ENCODE peak calls at places on chromosomes 2 and 18, in five cellular contexts. One of them, this sample, is unnamed.

GRCh38 chr18:31497711-31498449 is at the start of gene DSG2:
- DNase-seq in K562: peak; percentile 83
- DNase-seq in foreskin fibroblast: peak; percentile 1
- DNase-seq in esophagus muscularis mucosa: no peak
- DNase-seq in transverse colon: peak; percentile 92
- DNase-seq in this sample: no peak

GRCh38 chr18:42072407-42072806 is 117.4 kb downstream of the PIK3C3 start:
- DNase-seq in K562: peak; percentile 3
- DNase-seq in foreskin fibroblast: no peak
- DNase-seq in esophagus muscularis mucosa: no peak
- DNase-seq in transverse colon: no peak
- DNase-seq in this sample: no peak

GRCh38 chr2:26169681-26170414 is 3.0 kb upstream of the GAREM2 start:
- DNase-seq in K562: no peak
- DNase-seq in foreskin fibroblast: no peak
- DNase-seq in esophagus muscularis mucosa: no peak
- DNase-seq in transverse colon: no peak
- DNase-seq in this sample: no peak

GRCh38 chr2:122179492-122180070 is 424.1 kb downstream of the TSN start:
- DNase-seq in K562: no peak
- DNase-seq in foreskin fibroblast: no peak
- DNase-seq in esophagus muscularis mucosa: no peak
- DNase-seq in transverse colon: no peak
- DNase-seq in this sample: no peak

GRCh38 chr2:80454628-80455027 is 150.1 kb upstream of the LRRTM1 start:
- DNase-seq in K562: no peak
- DNase-seq in foreskin fibroblast: no peak
- DNase-seq in esophagus muscularis mucosa: no peak
- DNase-seq in transverse colon: no peak
- DNase-seq in this sample: no peak

GRCh38 chr18:62088146-62088545 is 98.7 kb downstream of the PIGN start:
- DNase-seq in K562: no peak
- DNase-seq in foreskin fibroblast: peak; percentile 6
- DNase-seq in esophagus muscularis mucosa: no peak
- DNase-seq in transverse colon: no peak
- DNase-seq in this sample: no peak

GRCh38 chr18:21735452-21736015 is 5.1 kb upstream of the MIB1 start:
- DNase-seq in K562: peak; percentile 95
- DNase-seq in foreskin fibroblast: peak; percentile 44
- DNase-seq in esophagus muscularis mucosa: no peak
- DNase-seq in transverse colon: peak; percentile 85
- DNase-seq in this sample: no peak

GRCh38 chr2:202113571-202114142 is 40.6 kb downstream of the KIAA2012 start:
- DNase-seq in K562: no peak
- DNase-seq in foreskin fibroblast: peak; percentile 44
- DNase-seq in esophagus muscularis mucosa: no peak
- DNase-seq in transverse colon: no peak
- DNase-seq in this sample: no peak

GRCh38 chr2:102848366-102848839 is 86.6 kb downstream of the TMEM182 start:
- DNase-seq in K562: peak; percentile 23
- DNase-seq in foreskin fibroblast: no peak
- DNase-seq in esophagus muscularis mucosa: no peak
- DNase-seq in transverse colon: peak; percentile 67
- DNase-seq in this sample: no peak

GRCh38 chr2:100747551-100747950 is 72.4 kb upstream of the NPAS2 start:
- DNase-seq in K562: no peak
- DNase-seq in foreskin fibroblast: peak; percentile 62
- DNase-seq in esophagus muscularis mucosa: no peak
- DNase-seq in transverse colon: no peak
- DNase-seq in this sample: no peak

GRCh38 chr18:30675905-30676620 is 366.5 kb downstream of the DSC3 start:
- DNase-seq in K562: peak; percentile 93
- DNase-seq in foreskin fibroblast: no peak
- DNase-seq in esophagus muscularis mucosa: no peak
- DNase-seq in transverse colon: no peak
- DNase-seq in this sample: no peak

GRCh38 chr2:203870481-203870880 is 2.9 kb downstream of the CTLA4 start:
- DNase-seq in K562: no peak
- DNase-seq in foreskin fibroblast: no peak
- DNase-seq in esophagus muscularis mucosa: peak; percentile 66
- DNase-seq in transverse colon: no peak
- DNase-seq in this sample: no peak

GRCh38 chr2:203869610-203870042 is 2.1 kb downstream of the CTLA4 start:
- DNase-seq in K562: no peak
- DNase-seq in foreskin fibroblast: no peak
- DNase-seq in esophagus muscularis mucosa: peak; percentile 74
- DNase-seq in transverse colon: no peak
- DNase-seq in this sample: no peak

GRCh38 chr2:203869207-203869606 is 1.6 kb downstream of the CTLA4 start:
- DNase-seq in K562: no peak
- DNase-seq in foreskin fibroblast: no peak
- DNase-seq in esophagus muscularis mucosa: peak; percentile 60
- DNase-seq in transverse colon: no peak
- DNase-seq in this sample: no peak

GRCh38 chr2:203871371-203871983 is 3.9 kb downstream of the CTLA4 start:
- DNase-seq in K562: no peak
- DNase-seq in foreskin fibroblast: no peak
- DNase-seq in esophagus muscularis mucosa: peak; percentile 68
- DNase-seq in transverse colon: no peak
- DNase-seq in this sample: no peak

GRCh38 chr2:203870942-203871341 is 3.4 kb downstream of the CTLA4 start:
- DNase-seq in K562: no peak
- DNase-seq in foreskin fibroblast: no peak
- DNase-seq in esophagus muscularis mucosa: peak; percentile 47
- DNase-seq in transverse colon: no peak
- DNase-seq in this sample: no peak
- H3K4me3 ChIP-seq in K562: no peak overlapping the region
- H3K4me3 ChIP-seq in foreskin fibroblast: no peak overlapping the region
- H3K4me3 ChIP-seq in esophagus muscularis mucosa: no peak overlapping the region
- H3K4me3 ChIP-seq in transverse colon: no peak overlapping the region
- H3K4me3 ChIP-seq in this sample: no peak overlapping the region

GRCh38 chr2:129627437-129627836 is 352.0 kb upstream of the RAB6C start:
- DNase-seq in K562: no peak
- DNase-seq in foreskin fibroblast: no peak
- DNase-seq in esophagus muscularis mucosa: no peak
- DNase-seq in transverse colon: no peak
- DNase-seq in this sample: no peak
- TF ChIP-seq CTCF in K562: peak; percentile 10
- TF ChIP-seq CTCF in foreskin fibroblast: no peak
- TF ChIP-seq CTCF in esophagus muscularis mucosa: no peak
- TF ChIP-seq CTCF in transverse colon: no peak
- TF ChIP-seq CTCF in this sample: no peak

GRCh38 chr2:114659895-114660294 is 217.5 kb downstream of the DPP10 start:
- DNase-seq in K562: no peak
- DNase-seq in foreskin fibroblast: no peak
- DNase-seq in esophagus muscularis mucosa: no peak
- DNase-seq in transverse colon: no peak
- DNase-seq in this sample: no peak

GRCh38 chr2:114661926-114662670 is 219.7 kb downstream of the DPP10 start:
- DNase-seq in K562: no peak
- DNase-seq in foreskin fibroblast: no peak
- DNase-seq in esophagus muscularis mucosa: no peak
- DNase-seq in transverse colon: no peak
- DNase-seq in this sample: no peak
- H3K4me3 ChIP-seq in K562: no peak overlapping the region
- H3K4me3 ChIP-seq in foreskin fibroblast: peak overlapping the region; percentile 39
- H3K4me3 ChIP-seq in esophagus muscularis mucosa: peak overlapping the region; percentile 57
- H3K4me3 ChIP-seq in transverse colon: peak overlapping the region; percentile 66
- H3K4me3 ChIP-seq in this sample: no peak overlapping the region

DNA sequence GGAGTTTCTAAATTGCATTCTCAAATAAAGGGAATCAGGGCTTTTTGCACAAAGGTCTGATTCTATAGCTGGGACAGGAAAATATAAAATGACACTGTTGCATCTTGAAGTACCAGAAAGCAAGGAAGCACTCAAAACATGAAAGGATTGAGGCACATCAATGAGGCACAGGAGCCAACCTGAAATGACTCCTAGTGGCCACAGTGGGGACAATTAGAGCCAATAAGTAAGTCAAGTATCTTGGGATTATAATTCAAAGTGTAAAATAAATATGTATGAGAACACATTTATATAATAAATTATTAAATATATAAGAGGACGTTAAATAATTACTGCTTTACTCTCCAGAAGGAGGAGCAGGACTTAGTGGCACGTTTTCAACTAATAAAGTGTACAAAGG is 1259.5 kb upstream of the CDH2 start:
- DNase-seq in K562: no peak
- DNase-seq in foreskin fibroblast: no peak
- DNase-seq in esophagus muscularis mucosa: no peak
- DNase-seq in transverse colon: no peak
- DNase-seq in this sample: no peak
- TF ChIP-seq CTCF in K562: no peak
- TF ChIP-seq CTCF in foreskin fibroblast: no peak
- TF ChIP-seq CTCF in esophagus muscularis mucosa: no peak
- TF ChIP-seq CTCF in transverse colon: no peak
- TF ChIP-seq CTCF in this sample: no peak

GRCh38 chr2:43193996-43194869 is 32.2 kb downstream of the ZFP36L2 start:
- DNase-seq in K562: no peak
- DNase-seq in foreskin fibroblast: no peak
- DNase-seq in esophagus muscularis mucosa: no peak
- DNase-seq in transverse colon: peak; percentile 78
- DNase-seq in this sample: no peak
- H3K4me3 ChIP-seq in K562: no peak overlapping the region
- H3K4me3 ChIP-seq in foreskin fibroblast: no peak overlapping the region
- H3K4me3 ChIP-seq in esophagus muscularis mucosa: no peak overlapping the region
- H3K4me3 ChIP-seq in transverse colon: peak overlapping the region; percentile 36
- H3K4me3 ChIP-seq in this sample: no peak overlapping the region

DNA sequence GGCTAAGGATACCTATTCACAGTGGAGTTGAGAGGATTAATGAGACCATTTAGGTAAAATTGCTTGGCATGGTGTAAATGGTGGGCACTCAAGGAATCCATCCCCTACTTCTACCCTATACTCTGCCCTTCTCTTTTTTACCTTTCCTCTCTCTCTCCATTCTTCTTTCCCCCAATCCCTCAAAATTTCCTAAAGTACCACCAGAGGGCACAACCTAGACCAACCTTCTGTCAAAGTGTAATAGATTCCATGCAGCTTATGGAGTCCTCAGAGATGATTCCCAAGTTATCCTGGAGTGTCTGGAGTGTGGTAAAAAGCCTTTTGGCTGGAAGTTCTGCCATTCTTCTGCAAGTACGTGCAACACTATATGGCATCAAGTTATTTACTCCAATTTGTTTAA is 33.0 kb upstream of the CCDC195 start:
- DNase-seq in K562: no peak
- DNase-seq in foreskin fibroblast: peak; percentile 17
- DNase-seq in esophagus muscularis mucosa: no peak
- DNase-seq in transverse colon: no peak
- DNase-seq in this sample: no peak
- TF ChIP-seq CTCF in K562: no peak
- TF ChIP-seq CTCF in foreskin fibroblast: no peak
- TF ChIP-seq CTCF in esophagus muscularis mucosa: no peak
- TF ChIP-seq CTCF in transverse colon: no peak
- TF ChIP-seq CTCF in this sample: no peak

GRCh38 chr2:97992836-97993825 is 2.6 kb downstream of the TMEM131 start:
- DNase-seq in K562: no peak
- DNase-seq in foreskin fibroblast: peak; percentile 52
- DNase-seq in esophagus muscularis mucosa: no peak
- DNase-seq in transverse colon: no peak
- DNase-seq in this sample: no peak
- H3K4me3 ChIP-seq in K562: peak overlapping the region; percentile 86
- H3K4me3 ChIP-seq in foreskin fibroblast: peak overlapping the region; percentile 94
- H3K4me3 ChIP-seq in esophagus muscularis mucosa: peak overlapping the region; percentile 89
- H3K4me3 ChIP-seq in transverse colon: peak overlapping the region; percentile 92
- H3K4me3 ChIP-seq in this sample: peak overlapping the region; percentile 88

DNA sequence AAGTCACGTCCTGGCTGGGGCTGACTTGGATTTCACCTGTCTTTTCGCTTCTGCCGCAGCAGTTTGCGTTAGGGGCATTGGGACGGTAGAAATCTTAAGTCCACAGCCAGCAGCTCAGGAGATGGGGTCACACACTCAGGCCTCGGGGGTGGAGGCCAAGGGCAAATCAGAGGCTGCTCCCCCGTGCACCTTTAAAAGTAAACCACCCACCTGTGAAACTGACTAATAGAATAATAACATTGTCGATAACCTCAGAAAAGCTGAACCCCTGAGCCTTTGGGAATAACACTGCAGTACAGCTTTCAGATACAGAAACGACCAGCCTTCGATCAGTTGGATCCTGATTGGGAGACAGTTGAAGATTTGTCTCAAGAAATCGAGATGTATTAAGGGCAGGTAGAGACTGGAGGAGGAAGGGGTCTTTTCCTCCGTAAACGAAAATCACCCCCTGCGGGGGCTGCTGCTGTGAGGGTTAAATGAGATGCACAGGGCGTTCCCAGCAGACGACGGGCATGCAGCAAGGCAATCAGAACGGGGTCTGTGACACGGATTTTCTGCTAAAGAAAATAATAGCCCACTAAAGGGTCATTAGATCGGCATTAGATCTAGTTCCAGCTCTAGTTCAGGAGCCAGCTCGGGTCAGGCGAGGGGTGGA is 16.4 kb upstream of the NFATC1 start:
- DNase-seq in K562: no peak
- DNase-seq in foreskin fibroblast: no peak
- DNase-seq in esophagus muscularis mucosa: no peak
- DNase-seq in transverse colon: no peak
- DNase-seq in this sample: no peak
- TF ChIP-seq CTCF in K562: no peak
- TF ChIP-seq CTCF in foreskin fibroblast: no peak
- TF ChIP-seq CTCF in esophagus muscularis mucosa: peak; percentile 4
- TF ChIP-seq CTCF in transverse colon: no peak
- TF ChIP-seq CTCF in this sample: no peak

GRCh38 chr2:64859208-64860161 is 129.7 kb upstream of the SLC1A4 start:
- DNase-seq in K562: peak; percentile 76
- DNase-seq in foreskin fibroblast: peak; percentile 99
- DNase-seq in esophagus muscularis mucosa: peak; percentile 95
- DNase-seq in transverse colon: peak; percentile 94
- DNase-seq in this sample: peak; percentile 78
- H3K4me3 ChIP-seq in K562: peak overlapping the region; percentile 29
- H3K4me3 ChIP-seq in foreskin fibroblast: peak overlapping the region; percentile 42
- H3K4me3 ChIP-seq in esophagus muscularis mucosa: peak overlapping the region; percentile 61
- H3K4me3 ChIP-seq in transverse colon: peak overlapping the region; percentile 53
- H3K4me3 ChIP-seq in this sample: peak overlapping the region; percentile 37

This sample was measured in HFF-Myc.